ENCODE peak calls at places on chromosomes 16 and 17, in ten cellular contexts. X, J, G, O, Q, P, R, L, E and T are unnamed samples.

GRCh38 chr17:622356-622755 is 92.3 kb downstream of the VPS53 start:
- DNase-seq in X (no peak), P (no peak), R (no peak), O (peak; percentile 66), Q (no peak), E (no peak), J (peak; percentile 34), L (no peak), G (no peak), T (peak; percentile 83)

GRCh38 chr16:11345040-11345862 is at the start of gene RMI2:
- DNase-seq in L (peak; percentile 97), E (peak; percentile 96), O (peak; percentile 98), P (no peak), Q (peak; percentile 91), X (peak; percentile 93), J (peak; percentile 95), G (peak; percentile 99), R (peak; percentile 100), T (peak; percentile 97)

GRCh38 chr17:40479754-40480480 is 21.5 kb downstream of the TNS4 start:
- DNase-seq in R (no peak), E (no peak), X (no peak), Q (no peak), O (no peak), P (no peak), G (no peak), J (no peak), L (no peak), T (peak; percentile 43)

GRCh38 chr16:8853150-8853549 is 15.7 kb downstream of the CARHSP1 start:
- DNase-seq in J (no peak), E (no peak), P (no peak), X (no peak), R (no peak), G (no peak), O (no peak), Q (no peak), L (no peak), T (no peak)

GRCh38 chr17:39665642-39666221 is 583 bp downstream of the TCAP start:
- DNase-seq in L (no peak), X (no peak), R (peak; percentile 60), G (peak; percentile 60), O (no peak), P (no peak), Q (no peak), E (peak; percentile 64), J (no peak), T (peak; percentile 18)

GRCh38 chr17:4893272-4893671 is 6.1 kb upstream of the C17orf107 start:
- DNase-seq in Q (no peak), J (no peak), R (no peak), E (no peak), G (no peak), O (no peak), P (no peak), L (no peak), X (no peak), T (no peak)

GRCh38 chr17:17132746-17133145 is 73.4 kb downstream of the PLD6 start:
- DNase-seq in O (peak; percentile 82), R (no peak), G (peak; percentile 81), L (no peak), P (no peak), X (no peak), J (no peak), Q (no peak), E (no peak), T (no peak)

GRCh38 chr17:14833201-14833773 is 431.8 kb downstream of the PMP22 start:
- DNase-seq in O (no peak), J (peak; percentile 75), Q (no peak), X (no peak), R (no peak), L (no peak), P (peak; percentile 59), E (no peak), G (no peak), T (peak; percentile 89)

GRCh38 chr16:13322357-13322756 is 421.0 kb downstream of the SHISA9 start:
- DNase-seq in E (no peak), G (no peak), O (no peak), L (no peak), J (no peak), Q (no peak), P (no peak), R (no peak), X (no peak), T (no peak)

GRCh38 chr16:59067207-59067606 is 333.1 kb upstream of the GOT2 start:
- DNase-seq in J (no peak), L (peak; percentile 17), Q (no peak), R (no peak), O (no peak), E (no peak), P (no peak), G (no peak), X (peak; percentile 59), T (peak; percentile 1)

GRCh38 chr16:27230562-27230991 is 27.3 kb downstream of the KDM8 start:
- DNase-seq in R (no peak), L (no peak), G (no peak), J (no peak), E (no peak), Q (no peak), O (no peak), X (no peak), P (no peak), T (no peak)

GRCh38 chr17:49090885-49091594 is 41.5 kb upstream of the B4GALNT2 start:
- DNase-seq in R (no peak), O (no peak), J (no peak), P (no peak), Q (no peak), L (no peak), X (no peak), E (no peak), G (no peak), T (peak; percentile 95)

GRCh38 chr17:11742891-11743290 is 144.6 kb downstream of the DNAH9 start:
- DNase-seq in R (no peak), O (peak; percentile 81), J (no peak), E (peak; percentile 47), X (no peak), P (no peak), Q (no peak), L (no peak), G (peak; percentile 61), T (no peak)

GRCh38 chr16:13902677-13903076 is 17.3 kb upstream of the ERCC4 start:
- DNase-seq in J (peak; percentile 97), G (no peak), L (no peak), O (no peak), Q (no peak), X (no peak), E (no peak), P (no peak), R (no peak), T (no peak)

DNA sequence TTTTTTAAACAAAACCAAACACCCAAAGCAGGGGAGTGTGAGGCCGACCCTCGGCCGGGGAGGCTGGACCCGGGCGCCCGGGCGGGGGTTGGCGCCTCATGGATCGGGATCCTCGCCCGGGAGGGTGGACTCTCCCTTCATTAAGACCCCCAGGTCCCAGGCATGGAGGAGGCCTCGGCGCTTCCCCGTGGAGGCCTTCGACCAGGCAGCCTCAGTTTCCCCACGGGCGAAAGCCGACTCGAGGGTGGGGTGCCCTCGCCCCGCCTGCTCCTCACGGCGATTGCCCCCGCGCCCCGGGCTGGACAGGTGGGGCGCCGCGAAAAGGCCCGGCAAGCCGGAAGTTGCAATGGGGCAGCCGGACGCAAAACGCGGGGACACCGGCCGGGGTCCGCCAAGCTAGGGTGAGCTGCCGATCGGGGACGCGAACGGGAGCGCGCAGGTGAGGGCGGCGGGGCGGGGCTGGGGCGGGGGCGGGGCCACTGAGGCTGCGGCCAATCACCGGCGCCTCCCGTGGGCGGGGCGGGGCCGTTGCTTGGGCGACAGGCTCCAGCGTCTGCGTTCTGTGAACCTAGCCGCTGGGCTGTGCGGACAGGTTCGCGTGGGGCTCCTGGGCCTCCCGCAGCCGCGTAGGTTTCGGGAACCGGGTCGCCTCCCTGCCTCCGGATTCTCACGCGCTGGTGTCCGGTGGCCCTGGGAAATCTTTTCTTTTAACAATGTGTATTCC is 6.0 kb upstream of the ZNF205 start:
- DNase-seq in Q (peak; percentile 92), E (peak; percentile 97), J (peak; percentile 85), O (peak; percentile 93), P (no peak), G (peak; percentile 97), R (peak; percentile 99), L (peak; percentile 93), X (peak; percentile 94), T (peak; percentile 94)
- TF ChIP-seq CTCF in Q (no peak), E (no peak), J (no peak), O (no peak), P (no peak), G (no peak), R (no peak), L (no peak), X (no peak), T (no peak)

GRCh38 chr17:43881758-43882505 is 25.4 kb downstream of the MPP2 start:
- DNase-seq in L (no peak), J (no peak), R (no peak), G (no peak), E (no peak), X (no peak), Q (no peak), O (no peak), P (no peak), T (no peak)

GRCh38 chr17:43881176-43881575 is 26.2 kb downstream of the MPP2 start:
- DNase-seq in Q (no peak), P (no peak), O (no peak), L (no peak), R (no peak), J (no peak), E (no peak), X (no peak), G (no peak), T (no peak)

GRCh38 chr17:43879723-43880419 is 27.5 kb downstream of the MPP2 start:
- DNase-seq in Q (no peak), G (no peak), P (no peak), X (no peak), O (no peak), L (no peak), E (no peak), R (no peak), J (no peak), T (no peak)

GRCh38 chr17:43878260-43879082 is 28.9 kb downstream of the MPP2 start:
- DNase-seq in X (peak; percentile 90), O (peak; percentile 76), L (peak; percentile 85), E (peak; percentile 94), R (peak; percentile 85), P (peak; percentile 65), Q (peak; percentile 91), J (peak; percentile 87), G (peak; percentile 86), T (peak; percentile 85)

GRCh38 chr17:43880420-43880991 is 26.8 kb downstream of the MPP2 start:
- DNase-seq in Q (peak; percentile 39), L (no peak), X (peak; percentile 61), E (peak; percentile 80), R (peak; percentile 58), O (peak; percentile 17), P (no peak), G (peak; percentile 74), J (peak; percentile 4), T (peak; percentile 51)
- TF ChIP-seq CTCF in Q (peak; percentile 70), L (peak; percentile 44), X (peak; percentile 86), E (peak; percentile 84), R (peak; percentile 77), O (peak; percentile 64), P (peak; percentile 60), G (peak; percentile 79), J (peak; percentile 46), T (peak; percentile 82)

GRCh38 chr17:62755139-62755851 is 52.8 kb downstream of the MARCHF10 start:
- DNase-seq in O (no peak), X (no peak), Q (no peak), E (peak; percentile 60), R (no peak), G (no peak), P (no peak), J (no peak), L (no peak), T (no peak)
- TF ChIP-seq CTCF in O (no peak), X (no peak), Q (no peak), E (peak; percentile 13), R (no peak), G (peak; percentile 20), P (no peak), J (no peak), L (no peak), T (no peak)

GRCh38 chr16:88763502-88764053 is 21.4 kb downstream of the PIEZO1 start:
- DNase-seq in P (no peak), O (no peak), Q (no peak), J (no peak), L (no peak), E (peak; percentile 89), R (no peak), G (peak; percentile 93), X (peak; percentile 46), T (no peak)
- TF ChIP-seq CTCF in P (no peak), O (no peak), Q (peak; percentile 17), J (no peak), L (no peak), E (peak; percentile 44), R (no peak), G (no peak), X (no peak), T (no peak)